ENCODE peak calls at places on chromosomes 13 and 19, in seven cellular contexts. A is uterus, L is upper lobe of left lung, O is transverse colon, J is gastrocnemius medialis, U is H1, Z is Peyer's patch. X is an unnamed sample. For H3K4me1, the result is how much of the 10 kb centered on the place peaks cover.

GRCh38 chr13:49517461-49517860 is 21.7 kb downstream of the PHF11 start:
- DNase-seq in A (no peak), L (no peak), O (no peak), J (no peak), U (no peak), Z (no peak), X (no peak)

GRCh38 chr13:101211261-101211660 is 205.0 kb downstream of the NALCN start:
- DNase-seq in A (no peak), L (no peak), O (no peak), J (no peak), U (no peak), Z (no peak), X (no peak)

GRCh38 chr19:33767898-33768413 is 28.7 kb upstream of the KCTD15 start:
- DNase-seq in A (no peak), L (no peak), O (no peak), J (no peak), U (peak), Z (no peak), X (no peak)

GRCh38 chr13:104740616-104741222 is 1674.5 kb upstream of the SLC10A2 start:
- DNase-seq in A (no peak), L (no peak), O (no peak), J (no peak), U (no peak), Z (no peak), X (no peak)

GRCh38 chr13:110258876-110259631 is 47.9 kb downstream of the COL4A1 start:
- DNase-seq in A (no peak), L (no peak), O (no peak), J (no peak), U (no peak), Z (no peak), X (no peak)

GRCh38 chr13:78339927-78340326 is 263.4 kb downstream of the POU4F1 start:
- DNase-seq in A (no peak), L (no peak), O (no peak), J (no peak), U (no peak), Z (no peak), X (no peak)

GRCh38 chr19:29875931-29876330 is 64.1 kb downstream of the CCNE1 start:
- DNase-seq in A (no peak), L (no peak), O (no peak), J (no peak), U (no peak), Z (no peak), X (no peak)

GRCh38 chr19:7928741-7929701 is 3.1 kb upstream of the CTXN1 start:
- DNase-seq in A (peak), L (no peak), O (no peak), J (no peak), U (no peak), Z (peak), X (no peak)

GRCh38 chr13:33372251-33372919 is 86.8 kb upstream of the STARD13 start:
- DNase-seq in A (no peak), L (no peak), O (no peak), J (no peak), U (no peak), Z (no peak), X (no peak)

GRCh38 chr13:37667631-37668161 is 69.1 kb upstream of the POSTN start:
- DNase-seq in A (no peak), L (no peak), O (no peak), J (no peak), U (no peak), Z (no peak), X (no peak)

GRCh38 chr19:28466107-28467045 is 746.6 kb downstream of the UQCRFS1 start:
- DNase-seq in A (no peak), L (peak), O (peak), J (peak), U (no peak), Z (peak), X (no peak)

GRCh38 chr19:42421101-42421500 is 6.1 kb downstream of the LIPE start:
- DNase-seq in A (no peak), L (no peak), O (no peak), J (no peak), U (no peak), Z (no peak), X (no peak)

GRCh38 chr19:32843716-32844245 is 25.8 kb downstream of the SLC7A9 start:
- DNase-seq in A (no peak), L (peak), O (no peak), J (no peak), U (no peak), Z (no peak), X (no peak)

GRCh38 chr13:38980628-38981078 is 10.0 kb downstream of the STOML3 start:
- DNase-seq in A (no peak), L (no peak), O (no peak), J (no peak), U (no peak), Z (no peak), X (no peak)

GRCh38 chr13:78762825-78763224 is 103.9 kb upstream of the OBI1 start:
- DNase-seq in A (no peak), L (no peak), O (no peak), J (no peak), U (no peak), Z (no peak), X (no peak)

GRCh38 chr19:38304352-38304865 is 358 bp downstream of the C19orf33 start:
- DNase-seq in A (no peak), L (no peak), O (no peak), J (no peak), U (no peak), Z (no peak), X (no peak)

GRCh38 chr13:96940961-96941360 is 53.3 kb downstream of the OXGR1 start:
- DNase-seq in A (no peak), L (no peak), O (no peak), J (no peak), U (no peak), Z (no peak), X (no peak)

GRCh38 chr13:52001120-52001731 is 10.0 kb downstream of the ATP7B start:
- DNase-seq in A (no peak), L (no peak), O (no peak), J (no peak), U (no peak), Z (no peak), X (no peak)

GRCh38 chr13:48234652-48235099 is 1.7 kb downstream of the ITM2B start:
- DNase-seq in A (no peak), L (no peak), O (no peak), J (no peak), U (no peak), Z (no peak), X (no peak)

GRCh38 chr13:31045621-31046081 is 113.2 kb downstream of the TEX26 start:
- DNase-seq in A (peak), L (peak), O (peak), J (peak), U (no peak), Z (no peak), X (no peak)
- TF ChIP-seq POLR2A in A (no peak), L (no peak), O (no peak), J (no peak), U (no peak), Z (no peak), X (no peak)

GRCh38 chr19:13010038-13010991 is 15.0 kb downstream of the NFIX start:
- DNase-seq in A (peak), L (peak), O (no peak), J (no peak), U (no peak), Z (no peak), X (no peak)
- H3K4me3 ChIP-seq in A (peak), L (no peak), O (no peak), J (peak), U (no peak), Z (no peak), X (no peak)

GRCh38 chr13:94325660-94326059 is 153.8 kb downstream of the DCT start:
- DNase-seq in A (no peak), L (no peak), O (no peak), J (no peak), U (no peak), Z (no peak), X (no peak)
- H3K4me1 ChIP-seq in A (under half), L (under half), O (under half), J (under half), U (under half), Z (under half), X (under half)

DNA sequence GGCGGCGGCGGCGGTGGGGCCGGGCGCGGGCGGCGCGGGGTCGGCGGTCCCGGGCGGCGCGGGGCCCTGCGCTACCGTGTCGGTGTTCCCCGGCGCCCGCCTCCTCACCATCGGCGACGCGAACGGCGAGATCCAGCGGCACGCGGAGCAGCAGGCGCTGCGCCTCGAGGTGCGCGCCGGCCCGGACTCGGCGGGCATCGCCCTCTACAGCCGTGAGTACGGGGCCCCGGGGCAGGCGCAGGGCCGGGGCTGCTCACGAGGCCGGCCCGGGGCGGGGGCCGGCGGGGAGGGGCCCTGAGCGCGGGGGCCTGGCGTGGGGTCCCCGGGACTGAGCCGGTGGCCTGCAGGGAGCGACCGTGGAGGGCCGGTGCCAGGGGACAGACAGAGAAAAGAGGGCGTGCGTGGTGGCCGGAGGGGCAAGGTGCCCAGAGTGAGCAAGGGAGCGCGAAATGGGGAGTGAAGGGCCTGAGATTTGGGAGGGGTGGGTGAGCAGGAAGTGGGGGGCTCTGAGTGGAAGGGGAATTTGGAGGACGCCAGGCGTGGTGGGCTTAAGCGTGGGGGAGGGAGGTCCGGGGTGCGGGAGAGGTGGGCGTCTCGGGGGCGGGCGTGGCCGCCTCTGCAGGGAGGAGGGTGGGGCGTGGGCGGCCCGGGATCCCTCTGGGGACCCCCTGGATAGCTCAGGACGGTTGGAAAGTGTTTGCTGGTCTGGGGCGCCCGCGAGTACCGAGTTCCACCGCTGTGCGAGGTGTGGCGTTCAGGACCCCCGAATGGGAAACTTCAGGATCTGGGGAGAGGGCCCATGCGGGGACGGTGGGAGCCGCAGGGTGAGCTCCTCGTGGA is 578 bp downstream of the CARM1 start:
- DNase-seq in A (peak), L (peak), O (peak), J (peak), U (no peak), Z (no peak), X (no peak)
- TF ChIP-seq POLR2A in A (no peak), L (no peak), O (no peak), J (no peak), U (no peak), Z (no peak), X (no peak)

X was measured in esophagus squamous epithelium.